ENCODE peak calls at places on chromosomes 4 and X, in eight cellular contexts. O is brain microvascular endothelial cell, X is HepG2, Z is heart left ventricle, C is ascending aorta, V is right lobe of liver, U is body of pancreas, S is omental fat pad. J is an unnamed sample.

GRCh38 chrX:7420712-7421111 is 272.8 kb upstream of the PUDP start:
- DNase-seq in O (no peak), X (no peak), Z (no peak), C (no peak), V (no peak), U (no peak), S (no peak), J (no peak)

GRCh38 chr4:153260553-153261306 is 56.5 kb downstream of the TRIM2 start:
- DNase-seq in O (no peak), X (no peak), Z (no peak), C (no peak), V (no peak), U (no peak), S (no peak), J (no peak)

GRCh38 chr4:39719804-39720580 is 22.1 kb downstream of the UBE2K start:
- DNase-seq in O (no peak), X (no peak), Z (no peak), C (no peak), V (no peak), U (no peak), S (no peak), J (no peak)

GRCh38 chrX:104435249-104435648 is 130.8 kb upstream of the IL1RAPL2 start:
- DNase-seq in O (no peak), X (no peak), Z (no peak), C (no peak), V (no peak), U (peak), S (no peak), J (no peak)

GRCh38 chrX:41029332-41029731 is 55.9 kb upstream of the USP9X start:
- DNase-seq in O (peak), X (peak), Z (no peak), C (no peak), V (peak), U (no peak), S (no peak), J (no peak)

GRCh38 chr4:7460591-7460990 is 25.9 kb upstream of the PSAPL1 start:
- DNase-seq in O (peak), X (peak), Z (peak), C (no peak), V (no peak), U (no peak), S (no peak), J (no peak)

GRCh38 chrX:107738768-107739167 is 36.8 kb downstream of the TSC22D3 start:
- DNase-seq in O (no peak), X (no peak), Z (no peak), C (no peak), V (peak), U (no peak), S (no peak), J (no peak)

GRCh38 chrX:103503163-103503852 is 16.0 kb downstream of the RAB40A start:
- DNase-seq in O (peak), X (no peak), Z (no peak), C (no peak), V (no peak), U (no peak), S (no peak), J (no peak)

GRCh38 chr4:7137346-7138200 is 54.8 kb upstream of the SORCS2 start:
- DNase-seq in O (no peak), X (no peak), Z (no peak), C (no peak), V (no peak), U (no peak), S (no peak), J (no peak)

GRCh38 chrX:49166914-49167739 is 4.6 kb downstream of the MAGIX start:
- DNase-seq in O (peak), X (no peak), Z (peak), C (peak), V (no peak), U (peak), S (no peak), J (no peak)

GRCh38 chr4:80043534-80043933 is 29.5 kb downstream of the ANTXR2 start:
- DNase-seq in O (peak), X (no peak), Z (no peak), C (no peak), V (no peak), U (no peak), S (no peak), J (no peak)

GRCh38 chrX:153639177-153640044 is 7.6 kb upstream of the DUSP9 start:
- DNase-seq in O (no peak), X (no peak), Z (no peak), C (no peak), V (no peak), U (no peak), S (no peak), J (no peak)

GRCh38 chr4:116027311-116027710 is 913.9 kb upstream of the NDST4 start:
- DNase-seq in O (no peak), X (no peak), Z (no peak), C (no peak), V (no peak), U (no peak), S (no peak), J (no peak)

GRCh38 chrX:24153175-24153795 is 3.8 kb downstream of the ZFX start:
- DNase-seq in O (no peak), X (no peak), Z (no peak), C (no peak), V (no peak), U (no peak), S (no peak), J (no peak)

GRCh38 chrX:21586001-21586400 is 72.1 kb downstream of the KLHL34 start:
- DNase-seq in O (no peak), X (no peak), Z (no peak), C (no peak), V (no peak), U (no peak), S (no peak), J (no peak)

GRCh38 chr4:172892300-172892699 is 276.3 kb upstream of the GALNT7 start:
- DNase-seq in O (peak), X (no peak), Z (no peak), C (no peak), V (no peak), U (no peak), S (no peak), J (no peak)

GRCh38 chr4:21205821-21206531 is 505.7 kb downstream of the PACRGL start:
- DNase-seq in O (no peak), X (peak), Z (no peak), C (no peak), V (no peak), U (no peak), S (no peak), J (no peak)

GRCh38 chrX:39152106-39152649 is 350.9 kb downstream of the MID1IP1 start:
- DNase-seq in O (no peak), X (no peak), Z (no peak), C (no peak), V (no peak), U (peak), S (no peak), J (peak)

GRCh38 chrX:9642270-9642995 is 123.2 kb downstream of the GPR143 start:
- DNase-seq in O (no peak), X (no peak), Z (no peak), C (peak), V (no peak), U (no peak), S (no peak), J (no peak)

GRCh38 chr4:140581078-140581477 is 12.3 kb upstream of the UCP1 start:
- DNase-seq in O (no peak), X (no peak), Z (no peak), C (no peak), V (no peak), U (no peak), S (no peak), J (no peak)

GRCh38 chr4:2416564-2417195 is 1.8 kb downstream of the ZFYVE28 start:
- DNase-seq in O (no peak), X (no peak), Z (peak), C (no peak), V (no peak), U (no peak), S (no peak), J (no peak)

GRCh38 chr4:40856836-40857362 is 107.1 kb downstream of the NSUN7 start:
- DNase-seq in O (no peak), X (no peak), Z (peak), C (peak), V (no peak), U (peak), S (no peak), J (peak)

GRCh38 chr4:26059391-26060154 is 145.6 kb downstream of the SMIM20 start:
- DNase-seq in O (no peak), X (no peak), Z (no peak), C (peak), V (no peak), U (no peak), S (no peak), J (no peak)

GRCh38 chrX:48569958-48570357 is 4.3 kb upstream of the RBM3 start:
- DNase-seq in O (peak), X (no peak), Z (no peak), C (no peak), V (no peak), U (no peak), S (no peak), J (peak)

GRCh38 chr4:110287130-110287529 is 88.7 kb upstream of the ELOVL6 start:
- DNase-seq in O (peak), X (no peak), Z (no peak), C (no peak), V (no peak), U (no peak), S (no peak), J (peak)

GRCh38 chr4:96194993-96195392 is 355.1 kb downstream of the PDHA2 start:
- DNase-seq in O (no peak), X (no peak), Z (no peak), C (no peak), V (no peak), U (no peak), S (no peak), J (no peak)

GRCh38 chr4:3838437-3839380 is 72.5 kb downstream of the ADRA2C start:
- DNase-seq in O (no peak), X (no peak), Z (no peak), C (no peak), V (no peak), U (no peak), S (no peak), J (no peak)

GRCh38 chrX:48493890-48494364 is 14.9 kb upstream of the PORCN start:
- DNase-seq in O (peak), X (peak), Z (no peak), C (no peak), V (no peak), U (peak), S (no peak), J (no peak)

GRCh38 chrX:154374361-154375155 is at the start of gene FLNA:
- DNase-seq in O (no peak), X (no peak), Z (no peak), C (peak), V (peak), U (peak), S (no peak), J (no peak)

GRCh38 chr4:88672987-88673386 is 24.6 kb downstream of the NAP1L5 start:
- DNase-seq in O (peak), X (peak), Z (no peak), C (no peak), V (no peak), U (peak), S (no peak), J (peak)
- TF ChIP-seq CTCF in O (peak), X (peak), Z (peak), C (no peak), V (peak), U (peak), S (no peak), J (peak)

DNA sequence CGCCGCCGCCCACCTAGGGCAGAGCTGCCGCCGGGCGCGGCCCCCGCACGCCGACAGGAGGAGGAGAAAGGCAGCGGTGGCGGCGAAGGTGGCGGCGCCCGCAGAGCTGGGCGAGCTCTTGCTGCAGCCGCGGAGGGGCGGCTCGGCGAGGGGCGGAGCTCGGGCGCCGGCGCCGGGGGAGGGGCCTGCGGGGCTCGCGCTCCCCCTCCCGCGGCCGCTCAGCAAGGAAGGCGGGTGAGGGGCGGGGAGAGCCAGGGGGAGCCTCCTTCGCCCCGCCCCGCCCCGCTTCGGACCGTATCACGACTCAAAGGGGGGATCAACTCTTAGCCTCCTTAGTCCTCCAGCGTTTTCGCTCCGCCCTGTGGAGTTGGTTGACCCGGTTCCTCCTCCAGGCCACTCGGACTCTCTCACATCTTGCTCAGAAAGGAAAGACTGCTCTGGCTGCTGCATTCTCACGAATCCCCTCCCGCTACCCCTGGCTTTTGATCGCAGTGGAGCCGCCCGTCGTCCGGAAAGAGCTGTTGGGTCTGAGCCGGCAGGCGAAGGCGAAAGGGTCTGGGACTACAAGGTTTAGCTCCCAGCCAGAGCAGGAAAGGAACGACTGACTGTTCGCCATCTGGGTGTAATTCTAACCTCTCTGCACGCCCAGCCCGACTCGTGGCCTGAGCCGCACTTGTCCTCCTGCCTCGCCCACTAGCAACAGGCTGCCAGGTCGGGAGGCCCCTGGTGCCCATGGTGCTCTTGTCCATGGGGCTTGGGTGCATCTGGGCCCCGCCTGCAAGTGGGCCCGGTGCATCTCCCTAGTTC is at the start of gene ATP8A1:
- DNase-seq in O (peak), X (peak), Z (peak), C (peak), V (peak), U (peak), S (peak), J (peak)
- TF ChIP-seq CTCF in O (no peak), X (peak), Z (no peak), C (no peak), V (no peak), U (peak), S (no peak), J (no peak)

DNA sequence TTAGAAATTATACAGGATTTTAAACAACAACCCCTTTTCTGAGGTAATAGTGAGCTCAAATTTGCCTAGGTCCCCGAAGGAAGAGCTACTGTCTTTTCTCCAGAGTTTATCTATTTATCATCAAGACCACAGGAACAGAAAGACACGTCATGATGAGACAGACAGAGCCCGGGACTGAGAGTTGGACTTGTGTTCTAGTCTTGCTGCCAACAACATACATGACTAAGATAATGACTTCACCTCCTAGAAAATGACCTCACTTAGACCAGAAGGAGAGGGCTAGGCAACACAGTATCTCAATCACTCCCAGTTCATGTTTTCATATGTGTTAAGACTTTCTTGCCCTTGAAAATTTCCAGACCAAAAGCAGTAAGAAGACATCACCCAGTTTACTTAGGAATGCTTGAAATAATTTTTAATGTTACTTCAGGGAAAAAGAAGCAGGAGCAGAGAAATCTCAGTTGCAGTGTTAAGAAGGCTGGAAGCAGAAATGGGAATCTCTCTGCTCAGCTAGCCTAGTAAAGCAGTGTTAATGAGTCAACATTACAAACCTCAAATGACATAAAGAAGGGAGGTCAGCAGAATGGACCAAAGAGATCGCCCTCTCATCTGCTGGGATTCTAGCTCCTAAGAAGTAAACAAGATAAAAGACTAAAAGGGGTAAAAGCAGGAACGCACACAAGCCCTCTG is 24.9 kb downstream of the PDGFC start:
- DNase-seq in O (peak), X (no peak), Z (peak), C (peak), V (no peak), U (no peak), S (no peak), J (no peak)
- TF ChIP-seq CTCF in O (no peak), X (no peak), Z (no peak), C (no peak), V (no peak), U (no peak), S (no peak), J (no peak)

GRCh38 chr4:107473126-107473525 is 246.9 kb downstream of the PAPSS1 start:
- DNase-seq in O (no peak), X (no peak), Z (no peak), C (no peak), V (no peak), U (no peak), S (no peak), J (no peak)

GRCh38 chr4:107472265-107472948 is 247.6 kb downstream of the PAPSS1 start:
- DNase-seq in O (no peak), X (no peak), Z (no peak), C (no peak), V (no peak), U (no peak), S (no peak), J (no peak)

GRCh38 chr4:107468812-107469211 is 251.2 kb downstream of the PAPSS1 start:
- DNase-seq in O (no peak), X (no peak), Z (no peak), C (no peak), V (no peak), U (no peak), S (no peak), J (no peak)

GRCh38 chr4:107467461-107467860 is 252.6 kb downstream of the PAPSS1 start:
- DNase-seq in O (no peak), X (no peak), Z (no peak), C (no peak), V (no peak), U (no peak), S (no peak), J (no peak)

DNA sequence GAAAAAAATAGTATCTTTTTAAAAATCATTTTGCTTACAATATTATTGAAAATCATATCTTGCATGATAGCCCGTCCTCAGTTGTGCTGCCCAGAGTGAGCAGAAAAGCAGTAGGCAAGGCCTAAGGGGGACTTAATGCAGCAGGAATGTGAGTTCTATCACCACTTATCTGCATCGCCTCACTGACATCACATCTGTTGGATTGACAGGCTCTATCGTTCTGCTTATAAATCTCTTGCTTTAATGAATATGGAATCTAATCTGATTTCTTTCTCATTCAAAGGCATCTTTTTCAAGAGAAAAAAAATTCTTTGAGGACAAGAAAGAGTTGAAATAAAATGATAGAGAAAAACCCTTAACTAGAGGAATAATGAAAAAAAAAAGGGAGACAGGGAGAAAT is 249.9 kb downstream of the PAPSS1 start:
- DNase-seq in O (no peak), X (no peak), Z (no peak), C (no peak), V (no peak), U (no peak), S (no peak), J (no peak)
- TF ChIP-seq CTCF in O (no peak), X (no peak), Z (no peak), C (no peak), V (no peak), U (no peak), S (no peak), J (no peak)

GRCh38 chr4:186946140-186946539 is 222.5 kb upstream of the FAT1 start:
- DNase-seq in O (no peak), X (no peak), Z (no peak), C (no peak), V (peak), U (peak), S (no peak), J (no peak)

GRCh38 chr4:186949847-186950246 is 226.2 kb upstream of the FAT1 start:
- DNase-seq in O (no peak), X (no peak), Z (no peak), C (no peak), V (no peak), U (peak), S (no peak), J (no peak)

GRCh38 chr4:186946682-186947294 is 223.1 kb upstream of the FAT1 start:
- DNase-seq in O (peak), X (peak), Z (no peak), C (no peak), V (no peak), U (peak), S (no peak), J (no peak)

GRCh38 chr4:186952709-186953108 is 229.1 kb upstream of the FAT1 start:
- DNase-seq in O (no peak), X (no peak), Z (no peak), C (no peak), V (peak), U (no peak), S (no peak), J (no peak)

GRCh38 chr4:186948361-186949291 is 225.0 kb upstream of the FAT1 start:
- DNase-seq in O (peak), X (no peak), Z (peak), C (no peak), V (no peak), U (peak), S (no peak), J (no peak)
- TF ChIP-seq CTCF in O (peak), X (peak), Z (no peak), C (no peak), V (no peak), U (peak), S (no peak), J (no peak)